ENCODE peak calls at places on chromosome 6, in four cellular contexts. O is CD4-positive, alpha-beta T cell; J is memory B cell; E is GM06990. L is an unnamed sample.

GRCh38 chr6:70150521-70150920 is 152.4 kb downstream of the COL9A1 start:
- DNase-seq in O (no peak), J (no peak), E (no peak), L (no peak)

GRCh38 chr6:47464052-47464451 is 13.5 kb upstream of the CD2AP start:
- DNase-seq in O (no peak), J (no peak), E (no peak), L (no peak)

GRCh38 chr6:147603392-147604081 is 95.0 kb downstream of the SAMD5 start:
- DNase-seq in O (no peak), J (no peak), E (no peak), L (no peak)

GRCh38 chr6:148771212-148771601 is 24.4 kb downstream of the UST start:
- DNase-seq in O (no peak), J (no peak), E (no peak), L (no peak)

GRCh38 chr6:111784423-111784822 is 88.8 kb downstream of the FYN start:
- DNase-seq in O (no peak), J (no peak), E (no peak), L (no peak)

GRCh38 chr6:168183613-168183970 is 104.6 kb upstream of the FRMD1 start:
- DNase-seq in O (no peak), J (no peak), E (no peak), L (no peak)

GRCh38 chr6:87698618-87699017 is 3.4 kb downstream of the AKIRIN2 start:
- DNase-seq in O (no peak), J (no peak), E (peak; percentile 49), L (no peak)

GRCh38 chr6:166554316-166554715 is 32.2 kb downstream of the RAMACL start:
- DNase-seq in O (no peak), J (no peak), E (no peak), L (no peak)

GRCh38 chr6:31378721-31379103 is 21.7 kb upstream of the HLA-B start:
- DNase-seq in O (no peak), J (no peak), E (no peak), L (no peak)